ENCODE peak calls at places on chromosome 19, in five cellular contexts. B is ovary, E is NCI-H1105 treated with DMSO at 0.1 percent for 48 hours, X is SW 1271, I is cardiac muscle cell. D is an unnamed sample.

GRCh38 chr19:5637971-5638370 is 15.1 kb downstream of the SAFB start:
- DNase-seq in B (no peak), E (no peak), I (no peak), X (no peak), D (no peak)

GRCh38 chr19:53659292-53659691 is 27.5 kb downstream of the DPRX start:
- DNase-seq in I (peak), E (no peak), X (peak), B (no peak), D (no peak)

GRCh38 chr19:17965370-17966114 is 1.4 kb upstream of the KCNN1 start:
- DNase-seq in E (no peak), X (no peak), I (no peak), B (no peak), D (no peak)

GRCh38 chr19:49129238-49129583 is 9.9 kb downstream of the PPFIA3 start:
- DNase-seq in B (no peak), E (no peak), I (peak), X (no peak), D (no peak)

GRCh38 chr19:34274827-34275625 is 20.7 kb downstream of the GARRE1 start:
- DNase-seq in X (no peak), I (no peak), B (no peak), E (no peak), D (no peak)

GRCh38 chr19:29263305-29264080 is 50.5 kb upstream of the UQCRFS1 start:
- DNase-seq in X (no peak), I (peak), B (peak), E (peak), D (no peak)

GRCh38 chr19:11848594-11849263 is at the start of gene ZNF439:
- DNase-seq in E (peak), B (peak), X (peak), I (peak), D (no peak)

GRCh38 chr19:52231154-52231565 is 38.2 kb upstream of the ZNF766 start:
- DNase-seq in X (no peak), E (no peak), I (no peak), B (no peak), D (peak)

GRCh38 chr19:3632739-3633558 is 6.4 kb upstream of the CACTIN start:
- DNase-seq in E (no peak), I (no peak), B (peak), X (no peak), D (no peak)

GRCh38 chr19:4077800-4078683 is 11.3 kb upstream of the ZBTB7A start:
- DNase-seq in B (peak), E (no peak), X (no peak), I (peak), D (no peak)

GRCh38 chr19:9431475-9431874 is 3.9 kb downstream of the ZNF266 start:
- DNase-seq in X (no peak), I (peak), B (no peak), E (no peak), D (peak)

GRCh38 chr19:8639821-8640401 is 9.5 kb downstream of the NFILZ start:
- DNase-seq in X (no peak), E (no peak), I (no peak), B (no peak), D (no peak)

D was measured in keratinocyte.